ENCODE peak calls at places on chromosomes 11 and 22, in four cellular contexts. Z, J, N and T are unnamed samples.

GRCh38 chr11:61947486-61948210 is 2.5 kb upstream of the BEST1 start:
- DNase-seq in N (peak; percentile 88), Z (peak; percentile 82), J (peak; percentile 90), T (peak; percentile 77)

GRCh38 chr22:24592846-24593809 is at the start of gene LRRC75B:
- DNase-seq in Z (peak; percentile 80), N (peak; percentile 93), J (peak; percentile 91), T (peak; percentile 78)

GRCh38 chr22:39984006-39984405 is 10.7 kb upstream of the FAM83F start:
- DNase-seq in J (no peak), N (no peak), Z (no peak), T (no peak)

GRCh38 chr11:127993788-127994187 is 593.6 kb downstream of the ETS1 start:
- DNase-seq in N (no peak), Z (no peak), J (no peak), T (no peak)

GRCh38 chr11:64753380-64754123 is 6.2 kb downstream of the PYGM start:
- DNase-seq in Z (no peak), N (no peak), J (no peak), T (no peak)

GRCh38 chr11:65454311-65454695 is 31.7 kb downstream of the NEAT1 start:
- DNase-seq in Z (no peak), J (no peak), N (no peak), T (no peak)

GRCh38 chr22:39332441-39333064 is 13.1 kb upstream of the RPL3 start:
- DNase-seq in N (peak; percentile 63), Z (no peak), J (peak; percentile 79), T (no peak)

GRCh38 chr11:2571598-2572281 is 126.9 kb downstream of the KCNQ1 start:
- DNase-seq in N (no peak), Z (no peak), J (no peak), T (no peak)

GRCh38 chr11:34940026-34940677 is 23.7 kb downstream of the PDHX start:
- DNase-seq in J (no peak), Z (no peak), N (no peak), T (no peak)

GRCh38 chr11:120288021-120288420 is 37.1 kb upstream of the TLCD5 start:
- DNase-seq in N (no peak), Z (no peak), J (no peak), T (no peak)

GRCh38 chr11:87445002-87445401 is 407.3 kb downstream of the TMEM135 start:
- DNase-seq in N (no peak), Z (no peak), J (no peak), T (no peak)

GRCh38 chr22:46028069-46028991 is 51.4 kb upstream of the WNT7B start:
- DNase-seq in J (no peak), N (no peak), Z (no peak), T (no peak)

GRCh38 chr11:114044042-114044871 is 15.3 kb upstream of the ZBTB16 start:
- DNase-seq in N (no peak), J (no peak), Z (no peak), T (no peak)

GRCh38 chr22:23246982-23247766 is 66.9 kb downstream of the BCR start:
- DNase-seq in Z (no peak), N (no peak), J (no peak), T (no peak)

GRCh38 chr22:35627267-35628041 is 10.3 kb upstream of the MB start:
- DNase-seq in Z (peak; percentile 89), N (peak; percentile 87), J (peak; percentile 89), T (peak; percentile 57)
- TF ChIP-seq POLR2A in Z (peak; percentile 31), N (no peak), J (peak; percentile 71), T (peak; percentile 34)

GRCh38 chr11:94767292-94767690 is 865 bp upstream of the AMOTL1 start:
- DNase-seq in J (no peak), N (no peak), Z (no peak), T (no peak)
- TF ChIP-seq POLR2A in J (no peak), N (no peak), Z (no peak), T (no peak)

GRCh38 chr11:22753401-22753800 is 76.2 kb downstream of the SVIP start:
- DNase-seq in N (no peak), J (no peak), Z (no peak), T (no peak)
- TF ChIP-seq POLR2A in N (no peak), J (no peak), Z (no peak), T (no peak)

DNA sequence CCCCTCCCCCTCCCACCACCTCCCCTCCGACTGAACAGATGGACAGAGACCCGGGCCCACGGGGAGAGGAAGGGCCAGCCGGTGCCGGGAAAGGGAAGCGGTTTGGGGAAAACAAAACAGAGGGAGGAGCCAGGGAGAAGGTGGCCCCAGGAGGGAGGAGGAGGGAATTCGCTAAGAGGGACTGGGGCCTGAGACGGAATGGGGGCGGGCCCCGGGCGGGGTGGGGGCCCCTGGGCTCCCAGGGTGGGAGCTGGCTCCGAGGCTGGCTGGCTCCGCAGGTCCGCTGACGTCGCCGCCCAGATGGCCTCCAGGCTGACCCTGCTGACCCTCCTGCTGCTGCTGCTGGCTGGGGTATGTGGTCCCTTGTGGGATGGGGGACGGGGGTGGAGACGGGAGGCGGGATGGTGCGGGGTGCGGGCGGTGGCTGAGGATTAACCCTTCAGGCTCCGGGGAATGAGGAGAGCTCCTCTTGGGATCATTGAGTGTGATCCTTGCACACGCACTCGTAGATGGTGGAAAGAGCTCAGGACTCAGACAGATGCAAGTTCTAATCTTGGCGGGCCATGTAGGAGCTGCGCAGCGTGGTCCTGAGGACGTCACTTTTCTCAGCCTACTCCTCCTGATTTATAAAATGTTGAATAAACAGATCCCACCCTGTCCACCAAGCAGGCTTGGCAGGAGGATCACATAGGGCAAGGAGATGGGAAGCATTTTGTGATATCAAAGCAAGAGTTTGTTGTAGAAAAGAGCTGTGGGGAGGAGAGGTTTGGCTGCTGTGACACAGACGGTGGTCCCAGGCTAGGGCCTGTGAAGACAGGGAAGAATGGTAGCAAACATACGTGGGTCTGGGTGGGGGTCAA is 716 bp downstream of the SERPING1 start:
- DNase-seq in J (peak; percentile 72), N (peak; percentile 50), Z (peak; percentile 59), T (peak; percentile 74)
- TF ChIP-seq POLR2A in J (no peak), N (no peak), Z (peak; percentile 14), T (no peak)

GRCh38 chr11:10304495-10305261 is at the start of gene ADM:
- DNase-seq in N (peak; percentile 87), Z (peak; percentile 93), J (peak; percentile 88), T (peak; percentile 88)
- TF ChIP-seq POLR2A in N (peak; percentile 76), Z (peak; percentile 94), J (peak; percentile 78), T (peak; percentile 99)

GRCh38 chr11:108498046-108498815 is at the start of gene POGLUT3:
- DNase-seq in N (peak; percentile 61), J (peak; percentile 53), Z (peak; percentile 29), T (peak; percentile 45)
- TF ChIP-seq POLR2A in N (no peak), J (peak; percentile 7), Z (no peak), T (peak; percentile 22)